ENCODE peak calls at places on chromosomes 7 and 10, in six cellular contexts. W, Y, K, O, H and E are unnamed samples.

GRCh38 chr7:43653466-43653865 is 70.6 kb downstream of the STK17A start:
- DNase-seq in W (no peak), Y (no peak), K (no peak), O (no peak), H (no peak), E (no peak)

GRCh38 chr7:117186631-117187030 is 136.2 kb downstream of the WNT2 start:
- DNase-seq in W (no peak), Y (no peak), K (no peak), O (no peak), H (no peak), E (no peak)

GRCh38 chr10:48504141-48504885 is 100.6 kb downstream of the ARHGAP22 start:
- DNase-seq in W (no peak), Y (no peak), K (no peak), O (no peak), H (no peak), E (peak; percentile 51)

GRCh38 chr7:106405697-106406141 is 120.9 kb upstream of the NAMPT start:
- DNase-seq in W (no peak), Y (no peak), K (peak; percentile 49), O (no peak), H (no peak), E (no peak)

GRCh38 chr10:49562893-49563292 is 24.0 kb upstream of the ERCC6 start:
- DNase-seq in W (peak; percentile 55), Y (no peak), K (no peak), O (peak; percentile 40), H (no peak), E (no peak)

GRCh38 chr7:35548291-35548690 is 146.6 kb downstream of the HERPUD2 start:
- DNase-seq in W (no peak), Y (no peak), K (no peak), O (no peak), H (no peak), E (no peak)

GRCh38 chr7:151876899-151877777 is at the start of gene PRKAG2:
- DNase-seq in W (no peak), Y (peak; percentile 59), K (peak; percentile 71), O (peak; percentile 35), H (peak; percentile 67), E (peak; percentile 86)

GRCh38 chr10:96495544-96495943 is 18.2 kb downstream of the TLL2 start:
- DNase-seq in W (no peak), Y (no peak), K (no peak), O (no peak), H (no peak), E (no peak)

GRCh38 chr7:39187130-39187529 is 209.4 kb downstream of the POU6F2 start:
- DNase-seq in W (no peak), Y (no peak), K (no peak), O (no peak), H (no peak), E (no peak)

GRCh38 chr7:33707427-33707826 is 197.9 kb upstream of the BMPER start:
- DNase-seq in W (no peak), Y (no peak), K (no peak), O (no peak), H (no peak), E (no peak)

GRCh38 chr7:2028733-2029132 is 204.0 kb downstream of the MAD1L1 start:
- DNase-seq in W (no peak), Y (no peak), K (no peak), O (no peak), H (no peak), E (no peak)

GRCh38 chr7:17564678-17565209 is 266.3 kb downstream of the AHR start:
- DNase-seq in W (peak; percentile 26), Y (no peak), K (no peak), O (peak; percentile 64), H (no peak), E (no peak)

GRCh38 chr7:135232087-135232486 is 1.6 kb upstream of the STRA8 start:
- DNase-seq in W (no peak), Y (no peak), K (no peak), O (no peak), H (no peak), E (no peak)

GRCh38 chr10:97059006-97059871 is 126.5 kb downstream of the SLIT1 start:
- DNase-seq in W (no peak), Y (no peak), K (no peak), O (no peak), H (no peak), E (no peak)

GRCh38 chr10:86753056-86753455 is 3.4 kb upstream of the BMPR1A start:
- DNase-seq in W (no peak), Y (no peak), K (no peak), O (no peak), H (no peak), E (no peak)

GRCh38 chr10:79335094-79335469 is 12.2 kb upstream of the PPIF start:
- DNase-seq in W (no peak), Y (no peak), K (no peak), O (no peak), H (no peak), E (no peak)